ENCODE peak calls at places on chromosomes 2 and 18, in nine cellular contexts. F is activated CD4-positive, alpha-beta T cell treated with anti-CD3 and anti-CD28 coated beads for 36 hours; J is 8988T; H is RWPE1; E is HT-29; R is natural killer cell; T is AG20443; I is NCI-H1092; V is endothelial cell of umbilical vein. P is an unnamed sample.

GRCh38 chr18:34039194-34039593 is 185.5 kb downstream of the NOL4 start:
- DNase-seq in F (no peak), I (no peak), J (no peak), H (no peak), R (no peak), T (no peak), E (no peak), V (peak), P (peak)

GRCh38 chr2:231672617-231673347 is 35.5 kb upstream of the PTMA start:
- DNase-seq in J (peak), H (no peak), F (peak), E (peak), I (no peak), V (no peak), T (peak), R (no peak), P (peak)

GRCh38 chr2:177618270-177619253 is 226.0 kb downstream of the AGPS start:
- DNase-seq in T (peak), H (peak), I (peak), R (peak), V (peak), J (peak), E (peak), F (peak), P (peak)

GRCh38 chr2:37645363-37645762 is 26.1 kb downstream of the CDC42EP3 start:
- DNase-seq in F (peak), E (no peak), I (no peak), T (peak), R (no peak), V (peak), H (peak), J (no peak), P (peak)

GRCh38 chr18:46680784-46681695 is 24.0 kb upstream of the LOXHD1 start:
- DNase-seq in E (no peak), F (no peak), T (no peak), R (no peak), I (no peak), V (no peak), H (no peak), J (no peak), P (no peak)

GRCh38 chr2:27638709-27639108 is 9.9 kb downstream of the GPN1 start:
- DNase-seq in R (no peak), J (no peak), F (peak), I (no peak), H (no peak), V (no peak), E (no peak), T (peak), P (no peak)

GRCh38 chr2:19754907-19755306 is 146.9 kb downstream of the TTC32 start:
- DNase-seq in F (no peak), H (no peak), T (no peak), I (no peak), E (no peak), R (no peak), V (no peak), J (no peak), P (no peak)

GRCh38 chr2:239132786-239133185 is 268.0 kb downstream of the HDAC4 start:
- DNase-seq in I (no peak), E (no peak), T (no peak), V (no peak), R (no peak), F (no peak), J (no peak), H (no peak), P (no peak)

GRCh38 chr18:6525593-6525992 is 110.9 kb upstream of the L3MBTL4 start:
- DNase-seq in I (no peak), F (no peak), V (no peak), E (no peak), H (no peak), T (no peak), J (no peak), R (no peak), P (no peak)

GRCh38 chr2:216549926-216550690 is 51.5 kb downstream of the RPL37A start:
- DNase-seq in H (no peak), R (no peak), F (no peak), T (no peak), V (no peak), J (no peak), E (no peak), I (no peak), P (no peak)

GRCh38 chr2:217685255-217685605 is 317.6 kb downstream of the TNS1 start:
- DNase-seq in T (peak), I (no peak), J (no peak), H (peak), R (no peak), E (peak), F (no peak), V (no peak), P (peak)

GRCh38 chr2:201406077-201406662 is 45.1 kb downstream of the TRAK2 start:
- DNase-seq in E (peak), R (no peak), F (no peak), V (peak), J (no peak), H (peak), I (no peak), T (peak), P (peak)